ENCODE peak calls at places on chromosomes 11 and 22, in four cellular contexts. One of them, this sample, is unnamed.

GRCh38 chr22:45097061-45097460 is 66.7 kb upstream of the NUP50 start:
- DNase-seq in GM12878: no peak
- DNase-seq in H1: no peak
- DNase-seq in K562: no peak
- DNase-seq in this sample: no peak

GRCh38 chr11:131923309-131923708 is 552.9 kb downstream of the NTM start:
- DNase-seq in H1: no peak
- DNase-seq in K562: no peak
- DNase-seq in GM12878: no peak
- DNase-seq in this sample: no peak

GRCh38 chr22:22702874-22703570 is 58.6 kb downstream of the GGTLC2 start:
- DNase-seq in K562: no peak
- DNase-seq in H1: no peak
- DNase-seq in GM12878: no peak
- DNase-seq in this sample: no peak

GRCh38 chr22:23237201-23237798 is 57.0 kb downstream of the BCR start:
- DNase-seq in GM12878: no peak
- DNase-seq in H1: no peak
- DNase-seq in K562: peak
- DNase-seq in this sample: no peak

GRCh38 chr11:99601179-99601578 is 580.4 kb downstream of the CNTN5 start:
- DNase-seq in K562: no peak
- DNase-seq in GM12878: no peak
- DNase-seq in H1: no peak
- DNase-seq in this sample: no peak

GRCh38 chr11:121464352-121464946 is 11.7 kb upstream of the SORL1-AS1 start:
- DNase-seq in H1: no peak
- DNase-seq in K562: no peak
- DNase-seq in GM12878: no peak
- DNase-seq in this sample: peak

GRCh38 chr11:128406365-128406706 is 181.0 kb downstream of the ETS1 start:
- DNase-seq in K562: no peak
- DNase-seq in GM12878: no peak
- DNase-seq in H1: no peak
- DNase-seq in this sample: no peak

GRCh38 chr11:111935331-111936044 is 1.7 kb upstream of the DIXDC1 start:
- DNase-seq in K562: no peak
- DNase-seq in H1: no peak
- DNase-seq in GM12878: no peak
- DNase-seq in this sample: no peak

GRCh38 chr11:113874920-113875413 is 405 bp downstream of the USP28 start:
- DNase-seq in K562: no peak
- DNase-seq in H1: no peak
- DNase-seq in GM12878: no peak
- DNase-seq in this sample: no peak

GRCh38 chr11:13883042-13883441 is 79.5 kb upstream of the SPON1 start:
- DNase-seq in H1: no peak
- DNase-seq in K562: no peak
- DNase-seq in GM12878: no peak
- DNase-seq in this sample: no peak

GRCh38 chr11:111538407-111539114 is 2.0 kb upstream of the LAYN start:
- DNase-seq in H1: no peak
- DNase-seq in K562: no peak
- DNase-seq in GM12878: no peak
- DNase-seq in this sample: no peak

GRCh38 chr11:111819161-111820058 is 52.0 kb downstream of the ALG9 start:
- DNase-seq in GM12878: no peak
- DNase-seq in K562: no peak
- DNase-seq in H1: no peak
- DNase-seq in this sample: no peak

GRCh38 chr11:34792814-34793241 is 123.4 kb downstream of the APIP start:
- DNase-seq in K562: no peak
- DNase-seq in GM12878: no peak
- DNase-seq in H1: no peak
- DNase-seq in this sample: no peak

GRCh38 chr11:57417056-57417455 is 9.9 kb downstream of the SLC43A3 start:
- DNase-seq in GM12878: no peak
- DNase-seq in H1: no peak
- DNase-seq in K562: no peak
- DNase-seq in this sample: no peak

GRCh38 chr11:729492-730074 is 17.7 kb upstream of the TALDO1 start:
- DNase-seq in GM12878: no peak
- DNase-seq in K562: no peak
- DNase-seq in H1: no peak
- DNase-seq in this sample: no peak

GRCh38 chr11:114166897-114167323 is 107.4 kb downstream of the ZBTB16 start:
- DNase-seq in H1: no peak
- DNase-seq in K562: no peak
- DNase-seq in GM12878: no peak
- DNase-seq in this sample: no peak

GRCh38 chr11:15893080-15893492 is 463.3 kb downstream of the SOX6 start:
- DNase-seq in GM12878: no peak
- DNase-seq in H1: no peak
- DNase-seq in K562: no peak
- DNase-seq in this sample: no peak

GRCh38 chr11:2651054-2651617 is 48.7 kb downstream of the KCNQ1OT1 start:
- DNase-seq in GM12878: no peak
- DNase-seq in H1: no peak
- DNase-seq in K562: no peak
- DNase-seq in this sample: no peak

GRCh38 chr22:37254206-37254866 is 10.3 kb upstream of the RAC2 start:
- DNase-seq in GM12878: no peak
- DNase-seq in H1: no peak
- DNase-seq in K562: no peak
- DNase-seq in this sample: no peak

GRCh38 chr11:34136420-34136819 is 31.0 kb downstream of the NAT10 start:
- DNase-seq in H1: no peak
- DNase-seq in GM12878: no peak
- DNase-seq in K562: no peak
- DNase-seq in this sample: no peak

GRCh38 chr22:40397436-40397835 is 27.0 kb downstream of the SGSM3 start:
- DNase-seq in GM12878: no peak
- DNase-seq in K562: no peak
- DNase-seq in H1: peak
- DNase-seq in this sample: no peak

GRCh38 chr11:128872594-128872993 is 5.5 kb upstream of the KCNJ1 start:
- DNase-seq in GM12878: no peak
- DNase-seq in K562: no peak
- DNase-seq in H1: no peak
- DNase-seq in this sample: no peak

GRCh38 chr22:48892571-48893287 is 934.9 kb downstream of the BRD1 start:
- DNase-seq in GM12878: no peak
- DNase-seq in K562: no peak
- DNase-seq in H1: no peak
- DNase-seq in this sample: no peak

GRCh38 chr11:106480581-106481185 is 403.2 kb downstream of the AASDHPPT start:
- DNase-seq in H1: no peak
- DNase-seq in GM12878: no peak
- DNase-seq in K562: no peak
- DNase-seq in this sample: no peak

GRCh38 chr11:106477776-106478175 is 400.3 kb downstream of the AASDHPPT start:
- DNase-seq in GM12878: no peak
- DNase-seq in H1: no peak
- DNase-seq in K562: no peak
- DNase-seq in this sample: no peak

GRCh38 chr11:106482920-106483761 is 405.7 kb downstream of the AASDHPPT start:
- DNase-seq in K562: no peak
- DNase-seq in GM12878: no peak
- DNase-seq in H1: no peak
- DNase-seq in this sample: no peak
- TF ChIP-seq EGR1 in K562: no peak
- TF ChIP-seq EGR1 in GM12878: no peak
- TF ChIP-seq EGR1 in H1: no peak
- TF ChIP-seq EGR1 in this sample: no peak

GRCh38 chr11:63998558-63999348 is 12.5 kb downstream of the OTUB1 start:
- DNase-seq in K562: no peak
- DNase-seq in H1: peak
- DNase-seq in GM12878: no peak
- DNase-seq in this sample: no peak
- TF ChIP-seq POLR2AphosphoS5 in K562: peak
- TF ChIP-seq POLR2AphosphoS5 in H1: no peak
- TF ChIP-seq POLR2AphosphoS5 in GM12878: no peak
- TF ChIP-seq POLR2AphosphoS5 in this sample: no peak

DNA sequence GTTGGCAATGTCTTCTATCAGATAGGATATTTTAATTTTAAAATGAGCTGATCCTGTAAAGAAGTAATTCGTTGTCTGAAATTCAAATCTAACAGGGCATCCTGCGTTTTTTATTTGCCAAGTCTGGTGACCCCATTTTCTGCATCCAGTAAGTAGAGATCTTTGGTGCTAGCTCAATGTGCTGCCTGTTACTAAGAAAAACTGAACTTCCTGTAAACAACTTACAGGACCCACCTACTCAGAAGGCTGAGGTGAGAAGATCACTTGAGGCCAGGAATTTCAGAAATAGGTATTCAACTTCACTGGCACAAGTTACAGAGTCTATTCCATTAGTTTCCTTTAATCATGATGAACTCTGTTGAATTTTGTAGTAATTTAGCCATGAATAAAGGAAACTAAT is 4.0 kb downstream of the ARL14EP start:
- DNase-seq in K562: no peak
- DNase-seq in H1: no peak
- DNase-seq in GM12878: no peak
- DNase-seq in this sample: no peak
- TF ChIP-seq EGR1 in K562: no peak
- TF ChIP-seq EGR1 in H1: no peak
- TF ChIP-seq EGR1 in GM12878: no peak
- TF ChIP-seq EGR1 in this sample: no peak

DNA sequence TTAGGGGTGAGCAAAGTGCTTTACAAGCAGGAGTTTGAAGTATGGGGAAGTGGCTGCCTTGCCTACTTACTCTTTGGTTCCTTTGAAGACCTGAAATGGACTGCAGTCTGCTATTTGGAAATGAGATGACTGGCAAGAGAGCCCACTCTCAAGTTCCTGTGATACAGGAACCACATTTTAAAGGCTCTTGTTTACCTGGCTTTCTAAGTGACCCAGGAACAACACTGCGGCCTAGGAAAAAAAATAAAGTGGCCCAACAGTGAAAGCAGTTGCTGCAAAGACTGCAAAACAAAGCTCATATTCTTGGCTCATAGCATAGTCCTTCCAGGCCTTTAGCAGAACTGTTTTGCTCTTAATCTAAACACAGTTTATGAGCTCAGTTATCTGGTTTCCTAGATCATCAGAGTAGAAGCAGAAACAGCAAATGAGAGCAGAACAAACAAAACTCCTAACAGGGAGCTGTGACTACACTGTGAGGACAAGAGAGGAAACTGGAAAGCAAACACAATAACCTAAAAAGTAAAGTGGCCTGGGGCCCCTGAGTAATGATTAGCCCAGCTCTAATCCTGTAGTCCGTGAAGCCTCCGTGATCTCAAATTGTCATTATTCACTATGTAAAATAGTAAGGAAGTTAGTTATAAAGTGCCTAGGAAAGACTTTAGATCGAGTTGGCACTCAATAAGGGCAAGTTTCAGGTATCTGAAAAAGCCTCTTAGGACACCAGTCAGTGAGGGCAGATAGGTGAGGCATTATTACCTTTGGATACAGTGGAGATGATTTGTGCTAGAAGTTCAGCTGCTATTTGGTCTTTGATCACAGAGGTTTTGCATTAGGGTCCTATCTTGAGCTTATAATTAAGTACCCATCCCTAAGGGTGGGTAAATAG is 11.5 kb downstream of the CCDC117 start:
- DNase-seq in K562: no peak
- DNase-seq in H1: no peak
- DNase-seq in GM12878: no peak
- DNase-seq in this sample: no peak
- TF ChIP-seq POLR2AphosphoS5 in K562: no peak
- TF ChIP-seq POLR2AphosphoS5 in H1: no peak
- TF ChIP-seq POLR2AphosphoS5 in GM12878: no peak
- TF ChIP-seq POLR2AphosphoS5 in this sample: no peak

GRCh38 chr22:17118342-17118741 is 2.8 kb downstream of the TMEM121B start:
- DNase-seq in GM12878: no peak
- DNase-seq in H1: no peak
- DNase-seq in K562: no peak
- DNase-seq in this sample: no peak
- TF ChIP-seq EGR1 in GM12878: no peak
- TF ChIP-seq EGR1 in H1: no peak
- TF ChIP-seq EGR1 in K562: no peak
- TF ChIP-seq EGR1 in this sample: no peak

DNA sequence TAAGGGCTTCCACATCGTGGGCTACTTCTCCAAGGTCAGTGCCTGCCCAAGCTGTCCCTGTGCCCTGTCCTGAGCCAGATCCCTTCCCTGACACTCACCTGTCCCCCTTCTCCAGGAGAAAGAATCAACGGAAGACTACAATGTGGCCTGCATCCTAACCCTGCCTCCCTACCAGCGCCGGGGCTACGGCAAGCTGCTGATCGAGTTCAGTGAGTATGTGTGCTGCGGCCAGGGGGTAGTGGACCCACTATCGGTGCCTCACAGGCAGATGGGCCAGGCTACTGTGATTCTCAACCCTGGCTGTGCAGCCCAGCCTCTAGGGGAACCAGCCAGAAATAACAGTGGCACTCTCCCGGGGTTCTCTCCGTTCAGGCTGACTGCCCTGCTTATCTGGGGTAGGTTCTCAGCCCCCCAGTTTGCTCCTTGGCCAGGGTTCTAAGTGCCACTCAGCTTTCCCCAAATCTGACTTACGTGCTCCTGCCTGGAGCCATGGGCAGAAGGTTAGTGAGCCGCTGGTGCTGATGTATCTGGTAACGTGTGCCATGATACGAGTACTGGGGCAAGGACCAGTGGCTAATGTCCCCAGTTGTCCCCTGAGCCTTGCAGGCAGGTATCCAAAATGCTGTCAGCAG is 3.7 kb downstream of the RNASEH2C start:
- DNase-seq in H1: no peak
- DNase-seq in GM12878: no peak
- DNase-seq in K562: no peak
- DNase-seq in this sample: no peak
- TF ChIP-seq POLR2AphosphoS5 in H1: no peak
- TF ChIP-seq POLR2AphosphoS5 in GM12878: no peak
- TF ChIP-seq POLR2AphosphoS5 in K562: no peak
- TF ChIP-seq POLR2AphosphoS5 in this sample: no peak

GRCh38 chr22:46408568-46409506 is 73.3 kb downstream of the TRMU start:
- DNase-seq in GM12878: no peak
- DNase-seq in K562: no peak
- DNase-seq in H1: no peak
- DNase-seq in this sample: no peak
- TF ChIP-seq EGR1 in GM12878: no peak
- TF ChIP-seq EGR1 in K562: no peak
- TF ChIP-seq EGR1 in H1: no peak
- TF ChIP-seq EGR1 in this sample: no peak

This sample was measured in HCT116.